ENCODE peak calls at places on chromosomes 5 and 9, in ten cellular contexts. One of them, this sample, is unnamed.
A peak's percentile ranks its signal among the peaks of the same experiment; 100 is the strongest.

GRCh38 chr9:86557063-86557766 is 203.0 kb upstream of the TUT7 start:
- DNase-seq in T-cell: no peak
- DNase-seq in AG04450: peak; percentile 89
- DNase-seq in pancreas: no peak
- DNase-seq in AG10803: peak; percentile 91
- DNase-seq in ELR: peak; percentile 48
- DNase-seq in GM18507: no peak
- DNase-seq in DMS 273 treated with DMSO at 0.1 percent for 48 hours: no peak
- DNase-seq in progenitor cell of endocrine pancreas: no peak
- DNase-seq in CD4-positive, CD25-positive, alpha-beta regulatory T cell: no peak
- DNase-seq in this sample: no peak

GRCh38 chr9:132670816-132671371 is 630 bp downstream of the GTF3C4 start:
- DNase-seq in GM18507: peak; percentile 17
- DNase-seq in ELR: peak; percentile 64
- DNase-seq in progenitor cell of endocrine pancreas: peak; percentile 29
- DNase-seq in AG10803: peak; percentile 20
- DNase-seq in T-cell: peak; percentile 79
- DNase-seq in AG04450: no peak
- DNase-seq in DMS 273 treated with DMSO at 0.1 percent for 48 hours: no peak
- DNase-seq in CD4-positive, CD25-positive, alpha-beta regulatory T cell: no peak
- DNase-seq in pancreas: peak; percentile 29
- DNase-seq in this sample: no peak

GRCh38 chr9:128912270-128912853 is 8.4 kb upstream of the PHYHD1 start:
- DNase-seq in T-cell: no peak
- DNase-seq in AG10803: peak; percentile 85
- DNase-seq in pancreas: no peak
- DNase-seq in ELR: peak; percentile 98
- DNase-seq in DMS 273 treated with DMSO at 0.1 percent for 48 hours: no peak
- DNase-seq in progenitor cell of endocrine pancreas: no peak
- DNase-seq in CD4-positive, CD25-positive, alpha-beta regulatory T cell: no peak
- DNase-seq in GM18507: no peak
- DNase-seq in AG04450: peak; percentile 59
- DNase-seq in this sample: no peak

GRCh38 chr9:101457003-101457402 is 21.4 kb upstream of the ALDOB start:
- DNase-seq in pancreas: no peak
- DNase-seq in CD4-positive, CD25-positive, alpha-beta regulatory T cell: no peak
- DNase-seq in T-cell: no peak
- DNase-seq in AG10803: no peak
- DNase-seq in AG04450: no peak
- DNase-seq in GM18507: no peak
- DNase-seq in ELR: no peak
- DNase-seq in DMS 273 treated with DMSO at 0.1 percent for 48 hours: no peak
- DNase-seq in progenitor cell of endocrine pancreas: no peak
- DNase-seq in this sample: no peak

GRCh38 chr9:83978992-83979811 is 813 bp downstream of the HNRNPK start:
- DNase-seq in GM18507: peak; percentile 37
- DNase-seq in AG10803: peak; percentile 89
- DNase-seq in pancreas: peak; percentile 87
- DNase-seq in ELR: peak; percentile 90
- DNase-seq in progenitor cell of endocrine pancreas: peak; percentile 58
- DNase-seq in AG04450: peak; percentile 59
- DNase-seq in T-cell: peak; percentile 85
- DNase-seq in DMS 273 treated with DMSO at 0.1 percent for 48 hours: peak; percentile 37
- DNase-seq in CD4-positive, CD25-positive, alpha-beta regulatory T cell: peak; percentile 88
- DNase-seq in this sample: no peak

GRCh38 chr9:131121346-131121745 is 4.0 kb upstream of the NUP214 start:
- DNase-seq in progenitor cell of endocrine pancreas: no peak
- DNase-seq in DMS 273 treated with DMSO at 0.1 percent for 48 hours: no peak
- DNase-seq in ELR: no peak
- DNase-seq in GM18507: no peak
- DNase-seq in T-cell: no peak
- DNase-seq in pancreas: no peak
- DNase-seq in AG04450: no peak
- DNase-seq in AG10803: no peak
- DNase-seq in CD4-positive, CD25-positive, alpha-beta regulatory T cell: no peak
- DNase-seq in this sample: no peak

GRCh38 chr9:105299190-105299854 is 54.9 kb downstream of the SLC44A1 start:
- DNase-seq in progenitor cell of endocrine pancreas: no peak
- DNase-seq in GM18507: no peak
- DNase-seq in ELR: peak; percentile 96
- DNase-seq in DMS 273 treated with DMSO at 0.1 percent for 48 hours: no peak
- DNase-seq in AG10803: peak; percentile 83
- DNase-seq in AG04450: peak; percentile 70
- DNase-seq in CD4-positive, CD25-positive, alpha-beta regulatory T cell: no peak
- DNase-seq in pancreas: no peak
- DNase-seq in T-cell: no peak
- DNase-seq in this sample: no peak

GRCh38 chr9:93237535-93237934 is 53.6 kb downstream of the WNK2 start:
- DNase-seq in AG10803: no peak
- DNase-seq in DMS 273 treated with DMSO at 0.1 percent for 48 hours: no peak
- DNase-seq in GM18507: no peak
- DNase-seq in progenitor cell of endocrine pancreas: no peak
- DNase-seq in AG04450: no peak
- DNase-seq in pancreas: no peak
- DNase-seq in CD4-positive, CD25-positive, alpha-beta regulatory T cell: no peak
- DNase-seq in T-cell: no peak
- DNase-seq in ELR: no peak
- DNase-seq in this sample: no peak

GRCh38 chr9:126489604-126490593 is 123.8 kb upstream of the LMX1B start:
- DNase-seq in T-cell: no peak
- DNase-seq in DMS 273 treated with DMSO at 0.1 percent for 48 hours: no peak
- DNase-seq in progenitor cell of endocrine pancreas: no peak
- DNase-seq in AG10803: no peak
- DNase-seq in ELR: no peak
- DNase-seq in AG04450: no peak
- DNase-seq in pancreas: no peak
- DNase-seq in CD4-positive, CD25-positive, alpha-beta regulatory T cell: no peak
- DNase-seq in GM18507: no peak
- DNase-seq in this sample: no peak

GRCh38 chr5:135249658-135250057 is 149.4 kb downstream of the MACROH2A1 start:
- DNase-seq in progenitor cell of endocrine pancreas: no peak
- DNase-seq in T-cell: no peak
- DNase-seq in CD4-positive, CD25-positive, alpha-beta regulatory T cell: no peak
- DNase-seq in AG04450: no peak
- DNase-seq in GM18507: no peak
- DNase-seq in DMS 273 treated with DMSO at 0.1 percent for 48 hours: no peak
- DNase-seq in ELR: peak; percentile 50
- DNase-seq in pancreas: no peak
- DNase-seq in AG10803: no peak
- DNase-seq in this sample: no peak

GRCh38 chr9:137464291-137464999 is 5.3 kb upstream of the NSMF start:
- DNase-seq in GM18507: no peak
- DNase-seq in AG10803: no peak
- DNase-seq in AG04450: no peak
- DNase-seq in progenitor cell of endocrine pancreas: no peak
- DNase-seq in DMS 273 treated with DMSO at 0.1 percent for 48 hours: no peak
- DNase-seq in T-cell: no peak
- DNase-seq in CD4-positive, CD25-positive, alpha-beta regulatory T cell: no peak
- DNase-seq in pancreas: no peak
- DNase-seq in ELR: no peak
- DNase-seq in this sample: no peak

GRCh38 chr9:116855881-116856662 is 169.0 kb downstream of the TRIM32 start:
- DNase-seq in AG04450: no peak
- DNase-seq in AG10803: peak; percentile 4
- DNase-seq in pancreas: no peak
- DNase-seq in progenitor cell of endocrine pancreas: no peak
- DNase-seq in T-cell: no peak
- DNase-seq in DMS 273 treated with DMSO at 0.1 percent for 48 hours: peak; percentile 32
- DNase-seq in ELR: no peak
- DNase-seq in GM18507: no peak
- DNase-seq in CD4-positive, CD25-positive, alpha-beta regulatory T cell: no peak
- DNase-seq in this sample: no peak

GRCh38 chr9:2628926-2629325 is 7.3 kb downstream of the VLDLR start:
- DNase-seq in progenitor cell of endocrine pancreas: no peak
- DNase-seq in DMS 273 treated with DMSO at 0.1 percent for 48 hours: no peak
- DNase-seq in T-cell: no peak
- DNase-seq in ELR: no peak
- DNase-seq in GM18507: no peak
- DNase-seq in pancreas: no peak
- DNase-seq in AG10803: no peak
- DNase-seq in CD4-positive, CD25-positive, alpha-beta regulatory T cell: no peak
- DNase-seq in AG04450: no peak
- DNase-seq in this sample: no peak

GRCh38 chr5:162068412-162068811 is 839 bp downstream of the GABRG2 start:
- DNase-seq in CD4-positive, CD25-positive, alpha-beta regulatory T cell: no peak
- DNase-seq in AG04450: no peak
- DNase-seq in DMS 273 treated with DMSO at 0.1 percent for 48 hours: no peak
- DNase-seq in AG10803: no peak
- DNase-seq in T-cell: no peak
- DNase-seq in ELR: no peak
- DNase-seq in GM18507: no peak
- DNase-seq in pancreas: peak; percentile 17
- DNase-seq in progenitor cell of endocrine pancreas: peak; percentile 79
- DNase-seq in this sample: no peak

GRCh38 chr9:119768266-119768665 is 399.0 kb upstream of the BRINP1 start:
- DNase-seq in GM18507: no peak
- DNase-seq in AG10803: no peak
- DNase-seq in CD4-positive, CD25-positive, alpha-beta regulatory T cell: no peak
- DNase-seq in DMS 273 treated with DMSO at 0.1 percent for 48 hours: peak; percentile 55
- DNase-seq in progenitor cell of endocrine pancreas: no peak
- DNase-seq in ELR: no peak
- DNase-seq in T-cell: no peak
- DNase-seq in pancreas: no peak
- DNase-seq in AG04450: no peak
- DNase-seq in this sample: peak; percentile 8

GRCh38 chr5:160869962-160870521 is 18.0 kb upstream of the ATP10B start:
- DNase-seq in AG04450: no peak
- DNase-seq in CD4-positive, CD25-positive, alpha-beta regulatory T cell: no peak
- DNase-seq in pancreas: no peak
- DNase-seq in ELR: no peak
- DNase-seq in GM18507: no peak
- DNase-seq in T-cell: no peak
- DNase-seq in AG10803: no peak
- DNase-seq in DMS 273 treated with DMSO at 0.1 percent for 48 hours: no peak
- DNase-seq in progenitor cell of endocrine pancreas: no peak
- DNase-seq in this sample: no peak

GRCh38 chr5:69368458-69369368 is 607 bp downstream of the AK6 start:
- DNase-seq in pancreas: no peak
- DNase-seq in T-cell: peak; percentile 21
- DNase-seq in DMS 273 treated with DMSO at 0.1 percent for 48 hours: no peak
- DNase-seq in progenitor cell of endocrine pancreas: no peak
- DNase-seq in AG04450: peak; percentile 0
- DNase-seq in ELR: no peak
- DNase-seq in AG10803: no peak
- DNase-seq in CD4-positive, CD25-positive, alpha-beta regulatory T cell: peak; percentile 47
- DNase-seq in GM18507: peak; percentile 22
- DNase-seq in this sample: no peak

GRCh38 chr5:149656576-149657182 is 73.4 kb upstream of the PPARGC1B start:
- DNase-seq in DMS 273 treated with DMSO at 0.1 percent for 48 hours: no peak
- DNase-seq in ELR: peak; percentile 58
- DNase-seq in T-cell: no peak
- DNase-seq in AG10803: no peak
- DNase-seq in GM18507: no peak
- DNase-seq in AG04450: no peak
- DNase-seq in progenitor cell of endocrine pancreas: peak; percentile 22
- DNase-seq in pancreas: peak; percentile 11
- DNase-seq in CD4-positive, CD25-positive, alpha-beta regulatory T cell: no peak
- DNase-seq in this sample: peak; percentile 12

GRCh38 chr5:66554211-66554610 is 42.0 kb upstream of the MAST4 start:
- DNase-seq in CD4-positive, CD25-positive, alpha-beta regulatory T cell: no peak
- DNase-seq in pancreas: no peak
- DNase-seq in T-cell: no peak
- DNase-seq in AG10803: no peak
- DNase-seq in ELR: peak; percentile 78
- DNase-seq in AG04450: no peak
- DNase-seq in GM18507: peak; percentile 22
- DNase-seq in progenitor cell of endocrine pancreas: no peak
- DNase-seq in DMS 273 treated with DMSO at 0.1 percent for 48 hours: no peak
- DNase-seq in this sample: no peak

GRCh38 chr5:34494111-34494755 is 161.9 kb upstream of the RAI14 start:
- DNase-seq in ELR: peak; percentile 65
- DNase-seq in AG04450: no peak
- DNase-seq in CD4-positive, CD25-positive, alpha-beta regulatory T cell: no peak
- DNase-seq in GM18507: no peak
- DNase-seq in progenitor cell of endocrine pancreas: no peak
- DNase-seq in T-cell: no peak
- DNase-seq in AG10803: peak; percentile 87
- DNase-seq in pancreas: no peak
- DNase-seq in DMS 273 treated with DMSO at 0.1 percent for 48 hours: no peak
- DNase-seq in this sample: no peak

GRCh38 chr5:65925094-65925600 is 1.2 kb upstream of the ERBIN start:
- DNase-seq in pancreas: peak; percentile 82
- DNase-seq in ELR: peak; percentile 82
- DNase-seq in AG10803: peak; percentile 79
- DNase-seq in GM18507: peak; percentile 58
- DNase-seq in DMS 273 treated with DMSO at 0.1 percent for 48 hours: no peak
- DNase-seq in T-cell: peak; percentile 65
- DNase-seq in AG04450: peak; percentile 26
- DNase-seq in CD4-positive, CD25-positive, alpha-beta regulatory T cell: peak; percentile 79
- DNase-seq in progenitor cell of endocrine pancreas: no peak
- DNase-seq in this sample: no peak

GRCh38 chr5:37637165-37637845 is 202.5 kb downstream of the GDNF start:
- DNase-seq in progenitor cell of endocrine pancreas: no peak
- DNase-seq in AG04450: peak; percentile 53
- DNase-seq in ELR: peak; percentile 75
- DNase-seq in GM18507: no peak
- DNase-seq in pancreas: no peak
- DNase-seq in T-cell: no peak
- DNase-seq in AG10803: peak; percentile 15
- DNase-seq in CD4-positive, CD25-positive, alpha-beta regulatory T cell: no peak
- DNase-seq in DMS 273 treated with DMSO at 0.1 percent for 48 hours: no peak
- DNase-seq in this sample: no peak

GRCh38 chr9:133718533-133719315 is 19.4 kb downstream of the SARDH start:
- DNase-seq in progenitor cell of endocrine pancreas: no peak
- DNase-seq in T-cell: no peak
- DNase-seq in pancreas: no peak
- DNase-seq in GM18507: no peak
- DNase-seq in AG10803: no peak
- DNase-seq in DMS 273 treated with DMSO at 0.1 percent for 48 hours: no peak
- DNase-seq in AG04450: no peak
- DNase-seq in CD4-positive, CD25-positive, alpha-beta regulatory T cell: no peak
- DNase-seq in ELR: no peak
- DNase-seq in this sample: no peak

GRCh38 chr5:38187532-38187931 is 70.8 kb upstream of the EGFLAM start:
- DNase-seq in DMS 273 treated with DMSO at 0.1 percent for 48 hours: no peak
- DNase-seq in progenitor cell of endocrine pancreas: no peak
- DNase-seq in CD4-positive, CD25-positive, alpha-beta regulatory T cell: no peak
- DNase-seq in T-cell: no peak
- DNase-seq in AG04450: no peak
- DNase-seq in pancreas: no peak
- DNase-seq in ELR: no peak
- DNase-seq in AG10803: no peak
- DNase-seq in GM18507: no peak
- DNase-seq in this sample: no peak

GRCh38 chr9:36532353-36532752 is 40.3 kb upstream of the MELK start:
- DNase-seq in AG10803: no peak
- DNase-seq in ELR: no peak
- DNase-seq in DMS 273 treated with DMSO at 0.1 percent for 48 hours: no peak
- DNase-seq in progenitor cell of endocrine pancreas: no peak
- DNase-seq in CD4-positive, CD25-positive, alpha-beta regulatory T cell: no peak
- DNase-seq in AG04450: no peak
- DNase-seq in pancreas: peak; percentile 21
- DNase-seq in T-cell: no peak
- DNase-seq in GM18507: no peak
- DNase-seq in this sample: no peak

GRCh38 chr5:160188151-160188967 is 40.9 kb upstream of the FABP6 start:
- DNase-seq in ELR: peak; percentile 51
- DNase-seq in pancreas: peak; percentile 79
- DNase-seq in progenitor cell of endocrine pancreas: peak; percentile 33
- DNase-seq in GM18507: no peak
- DNase-seq in AG04450: no peak
- DNase-seq in AG10803: peak; percentile 65
- DNase-seq in CD4-positive, CD25-positive, alpha-beta regulatory T cell: no peak
- DNase-seq in DMS 273 treated with DMSO at 0.1 percent for 48 hours: no peak
- DNase-seq in T-cell: no peak
- DNase-seq in this sample: no peak

GRCh38 chr5:142680605-142681259 is 5.2 kb downstream of the FGF1 start:
- DNase-seq in pancreas: peak; percentile 68
- DNase-seq in progenitor cell of endocrine pancreas: no peak
- DNase-seq in GM18507: no peak
- DNase-seq in ELR: peak; percentile 79
- DNase-seq in T-cell: no peak
- DNase-seq in DMS 273 treated with DMSO at 0.1 percent for 48 hours: no peak
- DNase-seq in AG10803: no peak
- DNase-seq in CD4-positive, CD25-positive, alpha-beta regulatory T cell: no peak
- DNase-seq in AG04450: no peak
- DNase-seq in this sample: no peak

GRCh38 chr9:113468716-113469448 is 5.4 kb downstream of the RGS3 start:
- DNase-seq in T-cell: no peak
- DNase-seq in AG10803: peak; percentile 53
- DNase-seq in AG04450: no peak
- DNase-seq in ELR: no peak
- DNase-seq in DMS 273 treated with DMSO at 0.1 percent for 48 hours: peak; percentile 44
- DNase-seq in CD4-positive, CD25-positive, alpha-beta regulatory T cell: no peak
- DNase-seq in GM18507: no peak
- DNase-seq in pancreas: peak; percentile 62
- DNase-seq in progenitor cell of endocrine pancreas: no peak
- DNase-seq in this sample: no peak